ENCODE peak calls at places on chromosomes 5 and 9, in eight cellular contexts. Y, D, T, G, Z, L, H and F are unnamed samples. For H3K9me3 and H3K27me3, the result is how much of the 10 kb centered on the place peaks cover.

GRCh38 chr5:175711472-175712312 is 53.8 kb downstream of the HRH2 start:
- DNase-seq in Y (no peak), D (no peak), L (no peak), H (peak), G (no peak), Z (no peak), T (no peak), F (no peak)

GRCh38 chr5:172007153-172007794 is 836 bp upstream of the FBXW11 start:
- DNase-seq in L (peak), H (peak), T (no peak), Y (no peak), G (no peak), Z (peak), D (no peak), F (peak)

GRCh38 chr9:113369583-113370140 is 7.1 kb downstream of the HDHD3 start:
- DNase-seq in G (no peak), Z (no peak), D (no peak), T (no peak), Y (no peak), H (no peak), L (no peak), F (no peak)

GRCh38 chr9:22237497-22238363 is 208.9 kb upstream of the DMRTA1 start:
- DNase-seq in T (peak), H (no peak), Y (peak), G (peak), Z (no peak), L (peak), D (peak), F (peak)

GRCh38 chr9:14451949-14452348 is 138.0 kb upstream of the NFIB start:
- DNase-seq in Z (no peak), D (no peak), H (no peak), Y (no peak), T (no peak), L (no peak), G (no peak), F (no peak)

GRCh38 chr5:93130623-93131022 is 450.4 kb downstream of the NR2F1-AS1 start:
- DNase-seq in G (no peak), T (no peak), Z (no peak), Y (peak), H (no peak), D (no peak), L (no peak), F (no peak)

GRCh38 chr5:1752881-1753280 is 46.8 kb downstream of the MRPL36 start:
- DNase-seq in G (no peak), Z (peak), H (peak), L (no peak), D (no peak), Y (no peak), T (no peak), F (no peak)

GRCh38 chr5:150593996-150594395 is 46.5 kb upstream of the SYNPO start:
- DNase-seq in H (no peak), L (no peak), D (no peak), T (no peak), Y (peak), Z (no peak), G (no peak), F (no peak)

GRCh38 chr5:115382989-115383388 is 86.5 kb upstream of the CCDC112 start:
- DNase-seq in T (no peak), Z (no peak), L (no peak), H (no peak), D (no peak), Y (no peak), G (no peak), F (no peak)

GRCh38 chr5:39604491-39604890 is 179.7 kb upstream of the DAB2 start:
- DNase-seq in T (no peak), G (peak), L (no peak), D (no peak), Z (no peak), Y (no peak), H (no peak), F (no peak)

GRCh38 chr5:377326-377981 is 55.9 kb downstream of the AHRR start:
- DNase-seq in G (no peak), T (no peak), Z (peak), D (no peak), H (peak), L (no peak), Y (no peak), F (no peak)

GRCh38 chr5:88675159-88675757 is 207.7 kb downstream of the MEF2C start:
- DNase-seq in D (no peak), G (no peak), T (peak), Z (no peak), L (no peak), Y (peak), H (no peak), F (peak)

GRCh38 chr9:32705059-32705458 is 69.6 kb upstream of the TAF1L start:
- DNase-seq in H (no peak), Z (no peak), T (no peak), G (no peak), L (peak), D (peak), Y (peak), F (peak)

GRCh38 chr5:41790038-41790776 is 80.0 kb downstream of the OXCT1 start:
- DNase-seq in H (no peak), G (peak), Z (no peak), L (peak), T (no peak), Y (peak), D (no peak), F (no peak)

GRCh38 chr9:128552153-128552743 is at the start of gene SPTAN1:
- DNase-seq in T (peak), H (peak), Z (peak), Y (peak), D (peak), L (peak), G (peak), F (peak)

GRCh38 chr5:1570975-1571374 is 47.2 kb upstream of the LPCAT1 start:
- DNase-seq in H (no peak), Y (no peak), D (no peak), Z (no peak), L (peak), G (no peak), T (no peak), F (no peak)

GRCh38 chr9:89078860-89079259 is 87.6 kb downstream of the S1PR3 start:
- DNase-seq in L (peak), Z (no peak), T (no peak), D (no peak), H (no peak), Y (peak), G (peak), F (no peak)

GRCh38 chr9:34520505-34521385 is 2.0 kb downstream of the ENHO start:
- DNase-seq in Y (no peak), G (no peak), H (no peak), L (no peak), T (no peak), Z (no peak), D (no peak), F (no peak)

GRCh38 chr9:68654075-68654474 is 51.0 kb upstream of the PIP5K1B start:
- DNase-seq in T (no peak), Z (no peak), H (no peak), Y (no peak), D (no peak), G (no peak), L (no peak), F (no peak)
- H3K9me3 ChIP-seq in T (under half), Z (under half), H (under half), Y (under half), D (under half), G (under half), L (under half), F (under half)

GRCh38 chr5:95734156-95734555 is 3.0 kb downstream of the RHOBTB3 start:
- DNase-seq in L (no peak), H (no peak), Z (no peak), T (no peak), D (no peak), G (no peak), Y (peak), F (no peak)

GRCh38 chr5:95738069-95738468 is 6.9 kb downstream of the RHOBTB3 start:
- DNase-seq in D (no peak), H (no peak), G (peak), T (no peak), Z (no peak), L (no peak), Y (peak), F (no peak)

GRCh38 chr5:95733100-95733499 is 2.0 kb downstream of the RHOBTB3 start:
- DNase-seq in Z (no peak), H (no peak), T (no peak), Y (peak), D (no peak), L (no peak), G (no peak), F (no peak)

GRCh38 chr5:95734916-95735315 is 3.8 kb downstream of the RHOBTB3 start:
- DNase-seq in H (no peak), Z (no peak), G (no peak), D (no peak), T (no peak), Y (peak), L (no peak), F (no peak)

DNA sequence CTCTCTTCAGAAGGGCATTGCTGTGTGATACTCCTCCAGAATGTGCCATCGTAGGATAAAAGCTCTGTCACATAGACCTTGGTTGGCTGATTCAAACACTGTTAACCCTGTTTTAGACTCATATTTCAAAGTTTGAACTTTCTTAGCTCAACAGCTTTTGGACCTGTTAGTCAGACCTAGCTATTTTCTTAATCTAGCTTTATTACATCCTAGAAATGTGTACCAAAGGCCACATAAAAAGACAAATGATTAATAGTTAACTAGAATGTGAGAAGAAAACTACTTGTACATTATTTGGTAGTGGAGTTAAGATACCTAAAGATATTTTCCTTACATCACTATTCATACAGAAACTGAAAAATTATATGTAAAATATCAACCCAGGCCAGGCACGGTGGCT is 4.3 kb downstream of the RHOBTB3 start:
- DNase-seq in L (peak), Z (no peak), G (no peak), T (no peak), H (no peak), D (no peak), Y (peak), F (no peak)
- H3K9ac ChIP-seq in L (no peak), Z (peak), G (no peak), T (no peak), H (peak), D (no peak), Y (no peak), F (no peak)

GRCh38 chr5:178320281-178320855 is 87.8 kb upstream of the PHYKPL start:
- DNase-seq in Y (no peak), Z (no peak), L (no peak), T (no peak), H (peak), G (no peak), D (no peak), F (peak)

GRCh38 chr5:178322736-178323540 is 90.3 kb upstream of the PHYKPL start:
- DNase-seq in L (no peak), T (no peak), Y (no peak), D (no peak), H (peak), Z (no peak), G (no peak), F (no peak)

GRCh38 chr5:178318893-178319292 is 86.3 kb upstream of the PHYKPL start:
- DNase-seq in G (no peak), Z (no peak), T (no peak), Y (no peak), L (no peak), H (peak), D (no peak), F (no peak)

GRCh38 chr5:178318382-178318781 is 85.8 kb upstream of the PHYKPL start:
- DNase-seq in Z (no peak), T (no peak), L (no peak), G (no peak), Y (no peak), H (peak), D (no peak), F (no peak)

DNA sequence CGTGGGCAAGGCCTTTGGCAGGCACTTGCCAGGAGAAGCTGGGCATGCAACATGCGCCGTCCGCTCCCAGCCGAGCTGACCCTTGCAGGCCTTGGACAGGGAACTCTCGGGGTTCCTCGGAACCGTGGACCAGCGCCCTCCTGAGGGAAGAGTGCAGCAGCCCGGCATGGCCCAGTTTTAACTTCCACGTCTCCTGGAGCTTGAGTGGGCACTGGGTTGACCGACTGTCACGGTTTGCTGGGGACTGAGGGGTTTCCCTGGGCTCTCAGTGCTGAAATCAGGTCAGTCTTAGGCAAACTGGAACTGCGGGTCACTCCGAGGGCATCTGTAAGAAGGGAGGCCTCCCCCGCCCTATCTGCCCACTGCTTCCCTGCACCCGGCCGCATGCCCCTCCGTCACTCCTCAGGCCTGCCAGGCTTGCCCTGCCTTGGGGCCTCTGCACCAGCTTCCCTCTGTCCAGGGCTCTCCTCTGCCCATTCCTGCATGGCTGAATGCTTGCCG is 87.0 kb upstream of the PHYKPL start:
- DNase-seq in L (no peak), Y (no peak), H (peak), D (no peak), T (no peak), G (no peak), Z (no peak), F (no peak)
- H3K27me3 ChIP-seq in L (under half), Y (under half), H (under half), D (under half), T (under half), G (under half), Z (under half), F (under half)

GRCh38 chr5:6520201-6520600 is 71.5 kb downstream of the UBE2QL1 start:
- DNase-seq in G (no peak), T (no peak), L (no peak), D (no peak), H (no peak), Y (no peak), Z (no peak), F (no peak)
- H3K9me3 ChIP-seq in G (under half), T (under half), L (under half), D (under half), H (under half), Y (under half), Z (under half), F (under half)

DNA sequence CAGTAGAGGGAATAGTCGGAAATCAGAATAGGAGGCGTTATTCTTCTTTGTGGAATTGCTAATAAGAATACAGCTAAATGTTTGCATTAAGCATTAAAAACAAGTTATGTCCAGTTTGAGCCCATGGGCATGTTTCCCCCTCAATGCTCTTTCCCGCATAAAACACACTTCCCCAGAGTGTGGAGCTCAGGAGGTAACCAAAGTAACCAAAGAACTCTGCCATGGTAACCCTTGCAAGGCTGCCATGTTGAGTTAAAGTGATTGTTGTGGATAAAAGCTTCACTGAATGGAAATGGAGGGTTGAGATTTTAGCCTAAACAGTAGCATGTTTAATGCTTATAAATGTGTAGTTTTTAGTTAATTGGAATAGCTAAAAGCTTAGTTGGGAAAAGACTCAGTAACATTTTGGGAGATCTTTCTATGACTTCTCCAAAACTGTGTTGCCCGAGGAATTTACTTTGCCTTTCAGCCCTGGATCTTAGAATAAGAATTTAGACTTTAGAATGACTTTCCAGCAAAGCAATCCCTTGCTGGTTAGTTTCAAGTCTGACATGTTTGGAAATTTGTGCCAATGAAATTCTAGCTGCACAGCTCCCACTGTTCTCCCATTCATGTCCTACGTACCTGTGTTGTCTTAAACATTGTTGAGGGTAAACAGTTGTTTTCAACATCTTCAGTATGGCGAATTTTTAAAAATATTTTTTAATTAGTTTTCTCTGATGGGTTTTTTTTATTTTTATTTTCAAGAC is 111.2 kb downstream of the CCDC192 start:
- DNase-seq in T (no peak), Y (peak), L (no peak), G (no peak), Z (no peak), H (no peak), D (no peak), F (no peak)
- H3K9ac ChIP-seq in T (no peak), Y (no peak), L (no peak), G (peak), Z (no peak), H (no peak), D (no peak), F (no peak)

GRCh38 chr9:135246248-135247173 is 159.0 kb downstream of the OLFM1 start:
- DNase-seq in G (no peak), H (no peak), D (no peak), Z (no peak), L (no peak), T (no peak), Y (no peak), F (no peak)
- H3K27me3 ChIP-seq in G (under half), H (under half), D (under half), Z (under half), L (under half), T (half or more), Y (under half), F (under half)

DNA sequence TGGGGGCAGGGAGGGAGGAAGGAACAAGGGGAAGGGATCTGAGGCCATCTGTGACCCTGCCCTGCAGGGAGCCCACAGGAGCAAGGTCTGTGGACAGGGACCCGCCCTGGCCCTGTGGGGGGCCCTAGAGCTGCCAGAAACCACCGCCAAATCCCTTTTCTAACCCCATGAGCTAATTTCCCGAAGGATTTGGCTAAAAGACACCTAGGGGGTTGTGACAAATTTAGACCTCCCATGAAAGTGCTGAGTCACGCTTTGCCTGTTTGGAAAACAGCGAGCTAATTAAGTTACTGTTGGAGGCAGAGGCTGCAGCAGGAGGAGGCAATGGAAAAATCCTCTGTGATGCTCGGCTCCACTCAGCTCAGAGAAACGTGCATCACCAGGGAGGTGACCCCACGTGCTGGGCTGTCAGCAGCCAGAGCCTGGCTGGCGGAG is 49.9 kb downstream of the OLFM1 start:
- DNase-seq in Y (peak), G (no peak), Z (no peak), D (no peak), H (peak), T (no peak), L (no peak), F (no peak)
- H3K9me3 ChIP-seq in Y (under half), G (under half), Z (under half), D (half or more), H (under half), T (under half), L (under half), F (under half)

GRCh38 chr9:99366601-99367000 is 144.5 kb downstream of the SEC61B start:
- DNase-seq in G (no peak), L (no peak), T (no peak), D (no peak), Y (no peak), H (no peak), Z (no peak), F (no peak)

GRCh38 chr9:99371376-99371775 is 149.3 kb downstream of the SEC61B start:
- DNase-seq in D (no peak), Z (no peak), H (no peak), T (no peak), G (no peak), Y (no peak), L (no peak), F (no peak)

GRCh38 chr9:99369327-99369722 is 147.2 kb downstream of the SEC61B start:
- DNase-seq in T (no peak), G (no peak), D (no peak), L (no peak), H (no peak), Y (no peak), Z (no peak), F (no peak)

GRCh38 chr9:99366183-99366582 is 144.1 kb downstream of the SEC61B start:
- DNase-seq in D (no peak), Y (no peak), H (no peak), L (no peak), T (no peak), Z (no peak), G (no peak), F (no peak)

GRCh38 chr9:99368341-99369326 is 146.6 kb downstream of the SEC61B start:
- DNase-seq in H (no peak), D (peak), Z (no peak), T (peak), Y (peak), G (peak), L (peak), F (no peak)
- H3K9ac ChIP-seq in H (no peak), D (no peak), Z (no peak), T (no peak), Y (peak), G (peak), L (no peak), F (no peak)

DNA sequence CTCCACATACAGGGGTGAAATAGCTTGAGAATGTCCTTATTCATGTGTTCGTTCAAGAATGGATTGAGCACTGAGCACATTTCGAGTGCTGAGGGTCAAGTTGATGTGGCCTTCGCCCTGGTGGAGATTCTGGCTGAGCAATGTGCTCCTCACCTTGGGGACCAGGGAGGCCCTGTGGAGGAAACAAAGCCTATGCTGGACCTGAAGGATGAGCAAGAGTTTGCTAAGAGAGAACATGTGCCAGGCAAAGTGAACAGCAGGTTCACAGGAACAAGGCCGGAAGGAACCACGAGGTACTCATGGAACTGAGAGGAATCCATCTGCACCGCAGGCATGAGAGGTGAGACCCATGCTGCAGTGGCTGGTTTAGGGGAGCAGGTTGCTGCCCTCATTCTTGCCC is 102.4 kb downstream of the PSD2 start:
- DNase-seq in D (no peak), G (no peak), T (no peak), Y (no peak), H (no peak), Z (no peak), L (no peak), F (no peak)
- H3K27me3 ChIP-seq in D (under half), G (under half), T (under half), Y (under half), H (half or more), Z (under half), L (under half), F (under half)